ENCODE peak calls at places on chromosome 11, in seven cellular contexts. One of them, this sample, is unnamed.

GRCh38 chr11:131584694-131585592 is 214.5 kb downstream of the NTM start:
- DNase-seq in EL: no peak
- DNase-seq in MM.1S: no peak
- DNase-seq in Daoy: peak; percentile 66
- DNase-seq in AG04449: no peak
- DNase-seq in effector CD4-positive, alpha-beta T cell: no peak
- DNase-seq in substantia nigra: peak; percentile 97
- DNase-seq in this sample: no peak

GRCh38 chr11:113159967-113160621 is 154.3 kb upstream of the TTC12 start:
- DNase-seq in EL: no peak
- DNase-seq in MM.1S: no peak
- DNase-seq in Daoy: no peak
- DNase-seq in AG04449: no peak
- DNase-seq in effector CD4-positive, alpha-beta T cell: no peak
- DNase-seq in substantia nigra: no peak
- DNase-seq in this sample: no peak

GRCh38 chr11:112785104-112785503 is 176.1 kb upstream of the NCAM1 start:
- DNase-seq in EL: peak; percentile 43
- DNase-seq in MM.1S: no peak
- DNase-seq in Daoy: peak; percentile 77
- DNase-seq in AG04449: no peak
- DNase-seq in effector CD4-positive, alpha-beta T cell: no peak
- DNase-seq in substantia nigra: no peak
- DNase-seq in this sample: no peak

GRCh38 chr11:122418032-122418431 is 237.5 kb upstream of the UBASH3B start:
- DNase-seq in EL: no peak
- DNase-seq in MM.1S: no peak
- DNase-seq in Daoy: no peak
- DNase-seq in AG04449: no peak
- DNase-seq in effector CD4-positive, alpha-beta T cell: no peak
- DNase-seq in substantia nigra: no peak
- DNase-seq in this sample: no peak

GRCh38 chr11:2697871-2698270 is 1.9 kb downstream of the KCNQ1OT1 start:
- DNase-seq in EL: no peak
- DNase-seq in MM.1S: no peak
- DNase-seq in Daoy: no peak
- DNase-seq in AG04449: no peak
- DNase-seq in effector CD4-positive, alpha-beta T cell: no peak
- DNase-seq in substantia nigra: no peak
- DNase-seq in this sample: no peak

GRCh38 chr11:20511982-20512381 is 87.4 kb upstream of the SLC6A5 start:
- DNase-seq in EL: no peak
- DNase-seq in MM.1S: no peak
- DNase-seq in Daoy: no peak
- DNase-seq in AG04449: no peak
- DNase-seq in effector CD4-positive, alpha-beta T cell: no peak
- DNase-seq in substantia nigra: no peak
- DNase-seq in this sample: no peak

GRCh38 chr11:93510196-93510898 is 32.8 kb downstream of the SMCO4 start:
- DNase-seq in EL: no peak
- DNase-seq in MM.1S: no peak
- DNase-seq in Daoy: no peak
- DNase-seq in AG04449: no peak
- DNase-seq in effector CD4-positive, alpha-beta T cell: no peak
- DNase-seq in substantia nigra: no peak
- DNase-seq in this sample: no peak

GRCh38 chr11:133388260-133388659 is 144.0 kb downstream of the OPCML start:
- DNase-seq in EL: no peak
- DNase-seq in MM.1S: no peak
- DNase-seq in Daoy: no peak
- DNase-seq in AG04449: no peak
- DNase-seq in effector CD4-positive, alpha-beta T cell: no peak
- DNase-seq in substantia nigra: no peak
- DNase-seq in this sample: no peak

GRCh38 chr11:73335204-73335923 is 27.3 kb downstream of the ARHGEF17 start:
- DNase-seq in EL: peak; percentile 87
- DNase-seq in MM.1S: peak; percentile 68
- DNase-seq in Daoy: peak; percentile 84
- DNase-seq in AG04449: no peak
- DNase-seq in effector CD4-positive, alpha-beta T cell: peak; percentile 72
- DNase-seq in substantia nigra: peak; percentile 79
- DNase-seq in this sample: peak; percentile 78

GRCh38 chr11:86790867-86791849 is 9.2 kb upstream of the PRSS23 start:
- DNase-seq in EL: no peak
- DNase-seq in MM.1S: no peak
- DNase-seq in Daoy: no peak
- DNase-seq in AG04449: no peak
- DNase-seq in effector CD4-positive, alpha-beta T cell: no peak
- DNase-seq in substantia nigra: no peak
- DNase-seq in this sample: no peak

GRCh38 chr11:76276773-76277155 is 70.5 kb upstream of the WNT11 start:
- DNase-seq in EL: no peak
- DNase-seq in MM.1S: no peak
- DNase-seq in Daoy: no peak
- DNase-seq in AG04449: no peak
- DNase-seq in effector CD4-positive, alpha-beta T cell: no peak
- DNase-seq in substantia nigra: no peak
- DNase-seq in this sample: no peak

GRCh38 chr11:35629914-35630313 is 11.7 kb downstream of the FJX1 start:
- DNase-seq in EL: peak; percentile 100
- DNase-seq in MM.1S: no peak
- DNase-seq in Daoy: peak; percentile 94
- DNase-seq in AG04449: peak; percentile 98
- DNase-seq in effector CD4-positive, alpha-beta T cell: no peak
- DNase-seq in substantia nigra: no peak
- DNase-seq in this sample: peak; percentile 95

GRCh38 chr11:121421149-121421906 is 30.8 kb upstream of the SORL1 start:
- DNase-seq in EL: no peak
- DNase-seq in MM.1S: no peak
- DNase-seq in Daoy: peak; percentile 30
- DNase-seq in AG04449: no peak
- DNase-seq in effector CD4-positive, alpha-beta T cell: no peak
- DNase-seq in substantia nigra: no peak
- DNase-seq in this sample: no peak

GRCh38 chr11:69450064-69450856 is 31.2 kb upstream of the LINC01488 start:
- DNase-seq in EL: no peak
- DNase-seq in MM.1S: no peak
- DNase-seq in Daoy: no peak
- DNase-seq in AG04449: no peak
- DNase-seq in effector CD4-positive, alpha-beta T cell: no peak
- DNase-seq in substantia nigra: no peak
- DNase-seq in this sample: no peak

GRCh38 chr11:61893981-61894380 is 2.6 kb upstream of the FADS3 start:
- DNase-seq in EL: peak; percentile 89
- DNase-seq in MM.1S: no peak
- DNase-seq in Daoy: no peak
- DNase-seq in AG04449: peak; percentile 75
- DNase-seq in effector CD4-positive, alpha-beta T cell: no peak
- DNase-seq in substantia nigra: no peak
- DNase-seq in this sample: no peak

GRCh38 chr11:122399375-122399774 is 256.1 kb upstream of the UBASH3B start:
- DNase-seq in EL: no peak
- DNase-seq in MM.1S: no peak
- DNase-seq in Daoy: peak; percentile 8
- DNase-seq in AG04449: no peak
- DNase-seq in effector CD4-positive, alpha-beta T cell: no peak
- DNase-seq in substantia nigra: no peak
- DNase-seq in this sample: no peak

GRCh38 chr11:111119751-111120150 is 125.8 kb upstream of the POU2AF2 start:
- DNase-seq in EL: no peak
- DNase-seq in MM.1S: no peak
- DNase-seq in Daoy: no peak
- DNase-seq in AG04449: no peak
- DNase-seq in effector CD4-positive, alpha-beta T cell: no peak
- DNase-seq in substantia nigra: no peak
- DNase-seq in this sample: no peak

GRCh38 chr11:76592025-76592914 is 78.3 kb downstream of the LRRC32 start:
- DNase-seq in EL: no peak
- DNase-seq in MM.1S: no peak
- DNase-seq in Daoy: no peak
- DNase-seq in AG04449: no peak
- DNase-seq in effector CD4-positive, alpha-beta T cell: no peak
- DNase-seq in substantia nigra: no peak
- DNase-seq in this sample: no peak

GRCh38 chr11:79940976-79941735 is 500.3 kb upstream of the TENM4 start:
- DNase-seq in EL: peak; percentile 26
- DNase-seq in MM.1S: no peak
- DNase-seq in Daoy: no peak
- DNase-seq in AG04449: peak; percentile 26
- DNase-seq in effector CD4-positive, alpha-beta T cell: no peak
- DNase-seq in substantia nigra: no peak
- DNase-seq in this sample: no peak

GRCh38 chr11:95991101-95991500 is 67.2 kb upstream of the MTMR2 start:
- DNase-seq in EL: peak; percentile 37
- DNase-seq in MM.1S: no peak
- DNase-seq in Daoy: no peak
- DNase-seq in AG04449: no peak
- DNase-seq in effector CD4-positive, alpha-beta T cell: no peak
- DNase-seq in substantia nigra: no peak
- DNase-seq in this sample: no peak

GRCh38 chr11:63672934-63673539 is 1.9 kb upstream of the ATL3 start:
- DNase-seq in EL: no peak
- DNase-seq in MM.1S: no peak
- DNase-seq in Daoy: no peak
- DNase-seq in AG04449: no peak
- DNase-seq in effector CD4-positive, alpha-beta T cell: no peak
- DNase-seq in substantia nigra: no peak
- DNase-seq in this sample: no peak

GRCh38 chr11:64100345-64100744 is 64.6 kb downstream of the FLRT1 start:
- DNase-seq in EL: no peak
- DNase-seq in MM.1S: no peak
- DNase-seq in Daoy: no peak
- DNase-seq in AG04449: no peak
- DNase-seq in effector CD4-positive, alpha-beta T cell: no peak
- DNase-seq in substantia nigra: peak; percentile 18
- DNase-seq in this sample: no peak

GRCh38 chr11:71279916-71280645 is 27.7 kb upstream of the SHANK2 start:
- DNase-seq in EL: no peak
- DNase-seq in MM.1S: no peak
- DNase-seq in Daoy: no peak
- DNase-seq in AG04449: no peak
- DNase-seq in effector CD4-positive, alpha-beta T cell: no peak
- DNase-seq in substantia nigra: no peak
- DNase-seq in this sample: no peak

GRCh38 chr11:65437436-65438227 is 15.0 kb downstream of the NEAT1 start:
- DNase-seq in EL: peak; percentile 10
- DNase-seq in MM.1S: no peak
- DNase-seq in Daoy: no peak
- DNase-seq in AG04449: no peak
- DNase-seq in effector CD4-positive, alpha-beta T cell: no peak
- DNase-seq in substantia nigra: no peak
- DNase-seq in this sample: no peak

GRCh38 chr11:99693941-99694492 is 673.3 kb downstream of the CNTN5 start:
- DNase-seq in EL: peak; percentile 50
- DNase-seq in MM.1S: no peak
- DNase-seq in Daoy: peak; percentile 39
- DNase-seq in AG04449: peak; percentile 23
- DNase-seq in effector CD4-positive, alpha-beta T cell: no peak
- DNase-seq in substantia nigra: no peak
- DNase-seq in this sample: peak; percentile 71

This sample was measured in kidney glomerular epithelial cell.